ENCODE peak calls at places on chromosomes 12 and 14, in six cellular contexts. L, R, Q, P, M and I are unnamed samples.

GRCh38 chr14:88232783-88233182 is 90.3 kb downstream of the KCNK10 start:
- DNase-seq in P (no peak), R (no peak), M (no peak), L (no peak), Q (no peak), I (no peak)

GRCh38 chr14:60350366-60350720 is 101.3 kb downstream of the PPM1A start:
- DNase-seq in Q (no peak), R (peak), P (no peak), M (no peak), L (no peak), I (no peak)

GRCh38 chr14:100474176-100474575 is 113.0 kb downstream of the BEGAIN start:
- DNase-seq in L (no peak), P (no peak), Q (no peak), R (no peak), M (no peak), I (no peak)

GRCh38 chr12:104023710-104024109 is 26.3 kb downstream of the GLT8D2 start:
- DNase-seq in R (no peak), L (no peak), P (no peak), Q (no peak), M (no peak), I (no peak)

GRCh38 chr12:83261998-83262397 is 575.3 kb downstream of the TMTC2 start:
- DNase-seq in L (no peak), P (no peak), M (no peak), R (peak), Q (no peak), I (no peak)

GRCh38 chr12:67917811-67918210 is 71.4 kb upstream of the IFNG-AS1 start:
- DNase-seq in M (no peak), L (no peak), Q (no peak), R (no peak), P (no peak), I (no peak)

GRCh38 chr12:124456652-124457152 is 110.7 kb downstream of the NCOR2 start:
- DNase-seq in P (no peak), M (no peak), L (no peak), R (no peak), Q (no peak), I (no peak)

GRCh38 chr12:100565987-100566545 is 7.4 kb upstream of the GAS2L3 start:
- DNase-seq in R (no peak), M (no peak), L (no peak), P (no peak), Q (no peak), I (no peak)

GRCh38 chr12:28486521-28486920 is 296.3 kb downstream of the CCDC91 start:
- DNase-seq in Q (no peak), M (no peak), P (no peak), R (no peak), L (no peak), I (no peak)

GRCh38 chr12:131089526-131090253 is 136.0 kb downstream of the ADGRD1 start:
- DNase-seq in P (no peak), L (no peak), Q (no peak), M (no peak), R (no peak), I (no peak)

GRCh38 chr14:100438678-100439592 is 115.8 kb downstream of the SLC25A47 start:
- DNase-seq in R (no peak), M (no peak), Q (no peak), P (peak), L (peak), I (peak)

GRCh38 chr14:65356327-65356836 is 56.1 kb upstream of the FUT8 start:
- DNase-seq in P (peak), R (peak), Q (no peak), L (peak), M (peak), I (peak)

GRCh38 chr14:51219473-51220448 is 20.3 kb upstream of the TMX1 start:
- DNase-seq in R (peak), Q (no peak), M (no peak), L (peak), P (peak), I (peak)

GRCh38 chr14:99604766-99605298 is 825 bp upstream of the CCDC85C start:
- DNase-seq in Q (no peak), L (peak), P (peak), M (no peak), R (peak), I (peak)

GRCh38 chr12:111430418-111431353 is 25.0 kb downstream of the SH2B3 start:
- DNase-seq in P (peak), L (no peak), M (no peak), Q (no peak), R (no peak), I (no peak)

GRCh38 chr12:111428728-111429175 is 23.0 kb downstream of the SH2B3 start:
- DNase-seq in M (no peak), P (no peak), L (no peak), R (no peak), Q (no peak), I (no peak)

GRCh38 chr12:111434049-111434448 is 28.3 kb downstream of the SH2B3 start:
- DNase-seq in P (peak), Q (no peak), R (no peak), L (peak), M (no peak), I (no peak)

GRCh38 chr12:111429760-111430417 is 24.2 kb downstream of the SH2B3 start:
- DNase-seq in R (no peak), P (no peak), L (no peak), Q (no peak), M (no peak), I (no peak)

GRCh38 chr12:111431772-111432171 is 26.0 kb downstream of the SH2B3 start:
- DNase-seq in Q (no peak), M (no peak), P (peak), R (no peak), L (no peak), I (no peak)
- H3K4me3 ChIP-seq in Q (no peak), M (no peak), P (no peak), R (no peak), L (no peak), I (no peak)

GRCh38 chr14:22836301-22837058 is at the start of gene MMP14:
- DNase-seq in Q (no peak), P (peak), R (peak), M (no peak), L (peak), I (peak)
- H3K18ac ChIP-seq in Q (peak), P (peak), R (peak), M (peak), L (peak), I (peak)

DNA sequence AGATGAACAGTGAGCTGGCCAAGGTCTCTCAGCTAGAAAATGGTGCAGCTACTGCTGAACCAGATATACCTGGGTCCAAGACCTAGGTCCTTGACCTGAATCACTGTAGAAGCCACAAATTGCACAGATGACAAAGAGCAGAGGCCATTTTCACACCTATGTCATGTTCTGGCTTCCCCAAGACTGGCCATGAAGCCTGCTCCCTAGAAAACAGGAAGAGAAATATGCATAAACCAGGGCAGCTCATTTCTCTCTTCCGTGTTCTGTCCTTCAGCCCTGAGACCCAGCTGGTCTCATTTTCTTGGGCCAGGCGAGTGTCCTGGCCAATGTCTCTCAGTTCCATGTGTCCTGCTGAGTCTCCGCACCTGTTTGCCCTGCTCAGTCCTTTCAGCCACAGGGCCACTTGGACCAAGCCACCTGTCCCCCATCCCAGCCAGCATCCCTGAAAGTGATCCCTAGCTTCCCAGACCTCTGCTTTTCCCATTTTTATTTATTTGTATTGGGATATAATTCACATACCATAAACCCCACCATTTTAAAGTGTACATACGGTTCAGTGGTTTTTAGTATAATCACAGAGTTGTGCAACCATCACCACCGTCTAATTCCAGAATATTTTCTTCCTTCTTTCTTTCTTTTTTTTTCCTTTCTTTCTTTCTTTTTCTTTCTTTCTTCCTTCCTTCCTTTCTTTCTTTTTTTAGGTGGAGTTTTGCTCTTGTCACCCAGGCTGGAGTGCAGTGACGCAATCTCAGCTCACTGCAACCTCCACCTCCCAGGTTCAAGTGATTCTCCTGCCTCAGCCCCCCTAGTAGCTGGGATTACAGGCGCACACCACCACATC is 27.0 kb downstream of the P2RX7 start:
- DNase-seq in Q (no peak), L (no peak), P (no peak), R (no peak), M (no peak), I (no peak)
- H4K8ac ChIP-seq in Q (no peak), L (no peak), P (no peak), R (no peak), M (no peak), I (no peak)

DNA sequence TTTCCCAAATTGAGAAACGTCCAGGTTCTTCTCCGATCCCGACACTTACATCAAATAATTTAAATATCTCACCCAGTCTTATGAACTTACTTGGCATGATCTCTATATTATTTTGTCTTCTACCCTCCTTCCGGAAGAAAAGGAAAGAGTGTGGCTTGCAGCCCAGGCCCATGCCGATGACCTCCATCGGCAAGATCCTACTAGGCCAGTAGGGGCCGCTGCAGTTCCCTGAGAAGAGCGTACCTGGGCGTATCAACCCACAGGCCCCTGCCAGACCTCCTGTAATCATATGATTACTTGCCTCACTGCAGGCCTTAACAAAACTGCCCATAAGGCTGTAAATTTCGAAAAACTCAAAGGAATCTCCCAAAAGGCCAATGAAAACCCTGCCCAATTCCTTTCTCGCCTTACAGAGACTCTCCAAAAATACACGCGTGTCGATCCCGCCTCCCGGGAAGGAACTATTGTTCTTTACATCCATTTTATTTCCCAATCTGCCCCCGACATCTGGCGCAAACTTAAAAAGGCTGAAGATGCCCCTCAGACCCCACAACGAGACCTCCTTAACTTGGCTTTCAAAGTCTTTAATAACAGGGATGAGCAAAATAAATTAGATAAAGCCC is 69.6 kb downstream of the MOK start:
- DNase-seq in Q (peak), M (peak), P (peak), L (peak), R (peak), I (peak)
- H3K4me3 ChIP-seq in Q (no peak), M (no peak), P (peak), L (no peak), R (no peak), I (no peak)

DNA sequence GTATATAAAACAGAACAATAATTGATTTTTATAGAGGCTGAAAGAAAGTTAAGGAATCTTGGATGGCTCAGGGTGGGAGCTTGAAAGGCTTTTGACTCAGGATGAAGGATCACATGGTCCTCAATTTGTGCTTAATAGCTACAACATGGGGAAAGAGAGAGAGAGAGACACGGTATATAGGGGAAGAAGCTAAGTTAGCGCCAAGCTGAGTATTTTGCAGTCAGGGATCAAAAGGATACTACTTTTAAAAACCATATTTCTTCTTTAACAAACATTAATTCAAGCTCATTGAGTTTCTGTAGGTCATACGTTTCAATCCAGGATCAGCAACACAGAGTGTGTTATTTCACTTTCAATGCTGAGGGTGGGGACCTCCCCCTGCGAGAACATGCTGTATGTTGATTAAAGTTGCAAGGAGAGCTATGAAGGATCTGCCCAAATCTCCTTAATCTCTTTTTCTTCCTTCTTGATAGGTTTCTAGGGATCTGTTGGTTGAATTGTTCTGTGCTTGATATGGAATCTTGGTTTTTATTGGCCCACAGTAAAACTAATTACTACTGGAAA is 133.1 kb upstream of the NUDT4 start:
- DNase-seq in P (no peak), R (no peak), L (no peak), Q (no peak), M (no peak), I (no peak)
- H3K18ac ChIP-seq in P (peak), R (no peak), L (peak), Q (no peak), M (no peak), I (no peak)

GRCh38 chr14:37988472-37988871 is 219.2 kb upstream of the SSTR1 start:
- DNase-seq in Q (no peak), P (peak), R (no peak), L (peak), M (no peak), I (no peak)

GRCh38 chr14:37991027-37991426 is 216.7 kb upstream of the SSTR1 start:
- DNase-seq in L (no peak), R (peak), Q (no peak), P (no peak), M (no peak), I (no peak)

GRCh38 chr14:37985826-37986470 is 221.8 kb upstream of the SSTR1 start:
- DNase-seq in P (peak), L (peak), R (peak), M (no peak), Q (peak), I (peak)
- H4K8ac ChIP-seq in P (no peak), L (no peak), R (no peak), M (no peak), Q (no peak), I (no peak)